ENCODE peak calls at places on chromosomes 7 and 10, in five cellular contexts. One of them, this sample, is unnamed.

GRCh38 chr10:68742397-68742796 is 21.4 kb downstream of the CCAR1 start:
- DNase-seq in neuronal stem cell: no peak
- DNase-seq in H9: no peak
- DNase-seq in H1: no peak
- DNase-seq in mesenchymal stem cell: no peak
- DNase-seq in this sample: no peak

GRCh38 chr7:76424413-76425111 is at the start of gene ZP3:
- DNase-seq in neuronal stem cell: no peak
- DNase-seq in mesenchymal stem cell: no peak
- DNase-seq in H9: no peak
- DNase-seq in H1: no peak
- DNase-seq in this sample: peak

GRCh38 chr10:103598654-103599115 is 105.2 kb downstream of the NEURL1 start:
- DNase-seq in H1: peak
- DNase-seq in mesenchymal stem cell: peak
- DNase-seq in H9: peak
- DNase-seq in neuronal stem cell: peak
- DNase-seq in this sample: peak

GRCh38 chr7:152341039-152341913 is 94.5 kb downstream of the KMT2C start:
- DNase-seq in H9: no peak
- DNase-seq in H1: no peak
- DNase-seq in mesenchymal stem cell: peak
- DNase-seq in neuronal stem cell: no peak
- DNase-seq in this sample: peak

GRCh38 chr7:122528879-122529481 is 169.9 kb downstream of the RNF133 start:
- DNase-seq in mesenchymal stem cell: peak
- DNase-seq in H1: no peak
- DNase-seq in H9: no peak
- DNase-seq in neuronal stem cell: peak
- DNase-seq in this sample: peak

GRCh38 chr10:125768217-125768616 is 7.4 kb downstream of the MMP21 start:
- DNase-seq in H9: no peak
- DNase-seq in mesenchymal stem cell: peak
- DNase-seq in H1: no peak
- DNase-seq in neuronal stem cell: no peak
- DNase-seq in this sample: no peak

GRCh38 chr7:138286846-138287245 is 173.2 kb upstream of the TRIM24 start:
- DNase-seq in H9: no peak
- DNase-seq in neuronal stem cell: no peak
- DNase-seq in mesenchymal stem cell: no peak
- DNase-seq in H1: no peak
- DNase-seq in this sample: no peak

GRCh38 chr7:105680505-105681187 is 99.4 kb upstream of the EFCAB10 start:
- DNase-seq in H1: no peak
- DNase-seq in neuronal stem cell: no peak
- DNase-seq in mesenchymal stem cell: peak
- DNase-seq in H9: no peak
- DNase-seq in this sample: peak

GRCh38 chr7:966291-967069 is 8.9 kb downstream of the COX19 start:
- DNase-seq in neuronal stem cell: no peak
- DNase-seq in H9: no peak
- DNase-seq in mesenchymal stem cell: no peak
- DNase-seq in H1: no peak
- DNase-seq in this sample: no peak

GRCh38 chr10:102119417-102120141 is 589 bp downstream of the LDB1 start:
- DNase-seq in neuronal stem cell: peak
- DNase-seq in H1: no peak
- DNase-seq in mesenchymal stem cell: peak
- DNase-seq in H9: peak
- DNase-seq in this sample: peak

GRCh38 chr10:6074489-6075301 is 12.5 kb upstream of the IL2RA start:
- DNase-seq in neuronal stem cell: no peak
- DNase-seq in H1: no peak
- DNase-seq in H9: no peak
- DNase-seq in mesenchymal stem cell: no peak
- DNase-seq in this sample: peak

GRCh38 chr7:100158229-100159098 is at the start of gene TRAPPC14:
- DNase-seq in H9: peak
- DNase-seq in mesenchymal stem cell: peak
- DNase-seq in neuronal stem cell: peak
- DNase-seq in H1: peak
- DNase-seq in this sample: peak

GRCh38 chr7:151249034-151249731 is 689 bp upstream of the SMARCD3 start:
- DNase-seq in neuronal stem cell: peak
- DNase-seq in H1: no peak
- DNase-seq in mesenchymal stem cell: peak
- DNase-seq in H9: no peak
- DNase-seq in this sample: peak

GRCh38 chr10:97518601-97519043 is 19.9 kb downstream of the UBTD1 start:
- DNase-seq in H9: no peak
- DNase-seq in mesenchymal stem cell: peak
- DNase-seq in H1: no peak
- DNase-seq in neuronal stem cell: no peak
- DNase-seq in this sample: no peak

GRCh38 chr10:35035641-35036040 is 54.5 kb downstream of the CUL2 start:
- DNase-seq in neuronal stem cell: no peak
- DNase-seq in mesenchymal stem cell: no peak
- DNase-seq in H1: no peak
- DNase-seq in H9: no peak
- DNase-seq in this sample: peak

GRCh38 chr10:55630491-55631056 is 730.5 kb downstream of the ZWINT start:
- DNase-seq in mesenchymal stem cell: peak
- DNase-seq in neuronal stem cell: peak
- DNase-seq in H9: peak
- DNase-seq in H1: no peak
- DNase-seq in this sample: no peak

GRCh38 chr7:85046512-85046911 is 140.3 kb downstream of the SEMA3D start:
- DNase-seq in neuronal stem cell: no peak
- DNase-seq in mesenchymal stem cell: no peak
- DNase-seq in H9: no peak
- DNase-seq in H1: no peak
- DNase-seq in this sample: no peak

GRCh38 chr7:142451346-142451745 is 193.5 kb upstream of the PRSS58 start:
- DNase-seq in neuronal stem cell: no peak
- DNase-seq in mesenchymal stem cell: no peak
- DNase-seq in H9: no peak
- DNase-seq in H1: no peak
- DNase-seq in this sample: no peak

GRCh38 chr7:50147952-50148351 is 54.9 kb upstream of the ZPBP start:
- DNase-seq in H9: no peak
- DNase-seq in H1: no peak
- DNase-seq in mesenchymal stem cell: no peak
- DNase-seq in neuronal stem cell: no peak
- DNase-seq in this sample: no peak

GRCh38 chr10:62047960-62048383 is 146.5 kb downstream of the ARID5B start:
- DNase-seq in H9: no peak
- DNase-seq in neuronal stem cell: no peak
- DNase-seq in mesenchymal stem cell: peak
- DNase-seq in H1: no peak
- DNase-seq in this sample: no peak

GRCh38 chr7:106022193-106022821 is 59.2 kb downstream of the CDHR3 start:
- DNase-seq in mesenchymal stem cell: no peak
- DNase-seq in neuronal stem cell: no peak
- DNase-seq in H9: no peak
- DNase-seq in H1: no peak
- DNase-seq in this sample: peak

GRCh38 chr7:139660317-139661042 is 117.3 kb downstream of the HIPK2 start:
- DNase-seq in neuronal stem cell: no peak
- DNase-seq in H1: no peak
- DNase-seq in mesenchymal stem cell: no peak
- DNase-seq in H9: no peak
- DNase-seq in this sample: no peak

GRCh38 chr7:91135703-91136102 is 128.5 kb upstream of the FZD1 start:
- DNase-seq in mesenchymal stem cell: no peak
- DNase-seq in neuronal stem cell: no peak
- DNase-seq in H9: no peak
- DNase-seq in H1: peak
- DNase-seq in this sample: no peak

GRCh38 chr7:131653418-131654248 is 97.2 kb upstream of the PODXL start:
- DNase-seq in neuronal stem cell: no peak
- DNase-seq in H9: no peak
- DNase-seq in mesenchymal stem cell: peak
- DNase-seq in H1: no peak
- DNase-seq in this sample: no peak

GRCh38 chr10:132533571-132534260 is 3.9 kb upstream of the INPP5A start:
- DNase-seq in H1: no peak
- DNase-seq in mesenchymal stem cell: no peak
- DNase-seq in H9: no peak
- DNase-seq in neuronal stem cell: no peak
- DNase-seq in this sample: no peak

GRCh38 chr10:131049051-131049450 is 262.5 kb downstream of the TCERG1L start:
- DNase-seq in neuronal stem cell: peak
- DNase-seq in mesenchymal stem cell: no peak
- DNase-seq in H9: peak
- DNase-seq in H1: peak
- DNase-seq in this sample: no peak

GRCh38 chr10:71706216-71707121 is 13.1 kb downstream of the C10orf105 start:
- DNase-seq in mesenchymal stem cell: no peak
- DNase-seq in neuronal stem cell: no peak
- DNase-seq in H1: no peak
- DNase-seq in H9: no peak
- DNase-seq in this sample: no peak

GRCh38 chr10:86862373-86862772 is 95.0 kb downstream of the MMRN2 start:
- DNase-seq in neuronal stem cell: no peak
- DNase-seq in mesenchymal stem cell: no peak
- DNase-seq in H1: no peak
- DNase-seq in H9: no peak
- DNase-seq in this sample: no peak

GRCh38 chr7:84720456-84721097 is 466.3 kb downstream of the SEMA3D start:
- DNase-seq in mesenchymal stem cell: no peak
- DNase-seq in H9: no peak
- DNase-seq in H1: no peak
- DNase-seq in neuronal stem cell: no peak
- DNase-seq in this sample: no peak

GRCh38 chr7:22781230-22781711 is 41.4 kb downstream of the TOMM7 start:
- DNase-seq in neuronal stem cell: no peak
- DNase-seq in H9: no peak
- DNase-seq in mesenchymal stem cell: peak
- DNase-seq in H1: no peak
- DNase-seq in this sample: peak

GRCh38 chr10:95873651-95874050 is 34.1 kb upstream of the CC2D2B start:
- DNase-seq in H1: no peak
- DNase-seq in mesenchymal stem cell: no peak
- DNase-seq in neuronal stem cell: no peak
- DNase-seq in H9: no peak
- DNase-seq in this sample: no peak

GRCh38 chr10:95880704-95881103 is 27.1 kb upstream of the CC2D2B start:
- DNase-seq in H9: no peak
- DNase-seq in mesenchymal stem cell: no peak
- DNase-seq in H1: no peak
- DNase-seq in neuronal stem cell: no peak
- DNase-seq in this sample: no peak

GRCh38 chr10:95881316-95881715 is 26.5 kb upstream of the CC2D2B start:
- DNase-seq in mesenchymal stem cell: no peak
- DNase-seq in H9: no peak
- DNase-seq in neuronal stem cell: no peak
- DNase-seq in H1: no peak
- DNase-seq in this sample: no peak

GRCh38 chr10:95876756-95877155 is 31.0 kb upstream of the CC2D2B start:
- DNase-seq in H9: no peak
- DNase-seq in neuronal stem cell: no peak
- DNase-seq in H1: no peak
- DNase-seq in mesenchymal stem cell: no peak
- DNase-seq in this sample: no peak

DNA sequence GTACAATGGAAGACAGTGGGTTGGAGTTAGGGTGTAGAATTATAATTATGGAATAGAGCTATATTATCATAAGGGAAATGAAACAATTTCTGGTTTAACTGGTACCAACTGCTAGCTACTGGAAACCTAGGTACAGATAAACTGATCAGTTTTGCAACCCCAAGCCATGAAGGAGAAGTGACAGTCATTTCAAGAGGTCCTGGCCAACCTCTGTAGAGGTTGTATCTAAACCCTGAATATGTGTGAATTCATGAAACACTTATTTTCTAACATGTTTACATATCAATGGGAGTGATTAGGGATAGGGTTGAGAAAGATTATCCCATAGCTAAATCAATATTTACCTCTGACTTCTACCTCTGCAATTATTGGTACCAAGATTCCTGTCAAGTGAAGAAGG is 29.9 kb upstream of the CC2D2B start:
- DNase-seq in neuronal stem cell: no peak
- DNase-seq in H9: no peak
- DNase-seq in H1: no peak
- DNase-seq in mesenchymal stem cell: no peak
- DNase-seq in this sample: no peak
- H4K8ac ChIP-seq in neuronal stem cell: no peak
- H4K8ac ChIP-seq in H9: no peak
- H4K8ac ChIP-seq in H1: no peak
- H4K8ac ChIP-seq in mesenchymal stem cell: no peak
- H4K8ac ChIP-seq in this sample: no peak

DNA sequence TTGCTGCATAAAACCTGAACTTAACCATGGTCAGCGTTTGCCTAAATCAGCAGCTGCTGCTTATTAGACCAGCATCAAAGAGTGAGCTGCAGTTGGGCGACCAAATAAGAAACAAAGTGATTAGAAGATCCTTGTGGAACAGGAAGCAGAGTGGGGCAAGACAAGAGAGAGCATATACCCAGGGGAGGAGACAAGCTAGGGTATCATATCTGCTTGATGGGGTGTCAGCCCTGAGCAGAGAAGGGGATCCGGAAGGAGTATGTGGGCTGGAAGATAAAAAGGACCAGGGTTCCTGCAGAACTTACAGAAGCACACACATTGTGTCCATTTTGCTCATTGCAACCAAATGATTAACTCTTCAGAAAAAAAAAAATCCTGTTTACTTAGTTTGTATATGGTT is 213.6 kb downstream of the CELF2 start:
- DNase-seq in H9: no peak
- DNase-seq in mesenchymal stem cell: no peak
- DNase-seq in neuronal stem cell: no peak
- DNase-seq in H1: no peak
- DNase-seq in this sample: no peak
- H2BK12ac ChIP-seq in H9: no peak
- H2BK12ac ChIP-seq in mesenchymal stem cell: no peak
- H2BK12ac ChIP-seq in neuronal stem cell: no peak
- H2BK12ac ChIP-seq in H1: no peak
- H2BK12ac ChIP-seq in this sample: no peak

DNA sequence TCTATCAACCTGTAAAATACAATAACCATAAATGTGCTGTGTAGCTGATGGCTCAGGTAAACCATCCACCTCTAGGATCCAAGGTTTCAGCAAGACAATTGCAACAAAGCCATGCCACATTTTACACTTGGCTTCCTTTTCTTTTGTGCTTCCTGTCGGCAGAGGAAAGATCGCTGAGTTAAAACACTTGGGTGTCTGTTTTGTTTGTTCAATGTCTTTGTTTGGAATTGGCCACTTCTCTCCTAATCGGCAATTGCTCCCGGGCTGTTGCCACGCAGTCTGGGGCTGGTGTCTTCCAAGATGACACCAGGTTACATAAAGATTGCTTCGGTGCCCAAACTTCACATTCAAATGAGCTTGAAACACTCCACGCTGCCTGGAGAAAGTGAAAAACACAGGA is 143.7 kb upstream of the MGMT start:
- DNase-seq in neuronal stem cell: no peak
- DNase-seq in H9: no peak
- DNase-seq in mesenchymal stem cell: peak
- DNase-seq in H1: no peak
- DNase-seq in this sample: no peak
- H4K8ac ChIP-seq in neuronal stem cell: no peak
- H4K8ac ChIP-seq in H9: no peak
- H4K8ac ChIP-seq in mesenchymal stem cell: no peak
- H4K8ac ChIP-seq in H1: no peak
- H4K8ac ChIP-seq in this sample: no peak

GRCh38 chr7:2923886-2924574 is 79.9 kb upstream of the GNA12 start:
- DNase-seq in H9: no peak
- DNase-seq in H1: no peak
- DNase-seq in neuronal stem cell: no peak
- DNase-seq in mesenchymal stem cell: no peak
- DNase-seq in this sample: peak
- H2BK12ac ChIP-seq in H9: no peak
- H2BK12ac ChIP-seq in H1: no peak
- H2BK12ac ChIP-seq in neuronal stem cell: no peak
- H2BK12ac ChIP-seq in mesenchymal stem cell: no peak
- H2BK12ac ChIP-seq in this sample: no peak